ENCODE peak calls at places on chromosome 14, in four cellular contexts. One of them, this sample, is unnamed.
A peak's percentile ranks its signal among the peaks of the same experiment; 100 is the strongest.

GRCh38 chr14:99772371-99773283 is 20.6 kb upstream of the EML1 start:
- DNase-seq in BE2C: no peak
- DNase-seq in pancreas: no peak
- DNase-seq in neural progenitor cell: no peak
- DNase-seq in this sample: no peak

GRCh38 chr14:65332141-65332871 is 80.2 kb upstream of the FUT8 start:
- DNase-seq in BE2C: no peak
- DNase-seq in pancreas: no peak
- DNase-seq in neural progenitor cell: no peak
- DNase-seq in this sample: no peak

GRCh38 chr14:92503756-92504491 is 9.7 kb upstream of the RIN3 start:
- DNase-seq in BE2C: no peak
- DNase-seq in pancreas: no peak
- DNase-seq in neural progenitor cell: no peak
- DNase-seq in this sample: no peak

GRCh38 chr14:99522934-99523660 is 41.9 kb downstream of the CCNK start:
- DNase-seq in BE2C: peak; percentile 21
- DNase-seq in pancreas: peak; percentile 50
- DNase-seq in neural progenitor cell: peak; percentile 89
- DNase-seq in this sample: no peak

GRCh38 chr14:96581902-96582640 is 79.9 kb downstream of the PAPOLA start:
- DNase-seq in BE2C: no peak
- DNase-seq in pancreas: peak; percentile 6
- DNase-seq in neural progenitor cell: no peak
- DNase-seq in this sample: no peak

GRCh38 chr14:28294834-28295440 is 471.6 kb upstream of the FOXG1 start:
- DNase-seq in BE2C: no peak
- DNase-seq in pancreas: no peak
- DNase-seq in neural progenitor cell: peak; percentile 54
- DNase-seq in this sample: no peak

GRCh38 chr14:64556526-64556925 is 6.8 kb downstream of the PPP1R36 start:
- DNase-seq in BE2C: no peak
- DNase-seq in pancreas: no peak
- DNase-seq in neural progenitor cell: no peak
- DNase-seq in this sample: no peak

GRCh38 chr14:23063601-23064000 is 6.3 kb upstream of the CDH24 start:
- DNase-seq in BE2C: no peak
- DNase-seq in pancreas: no peak
- DNase-seq in neural progenitor cell: no peak
- DNase-seq in this sample: no peak

GRCh38 chr14:35515916-35516315 is 18.0 kb upstream of the INSM2 start:
- DNase-seq in BE2C: no peak
- DNase-seq in pancreas: no peak
- DNase-seq in neural progenitor cell: no peak
- DNase-seq in this sample: no peak

GRCh38 chr14:60350366-60350720 is 101.3 kb downstream of the PPM1A start:
- DNase-seq in BE2C: no peak
- DNase-seq in pancreas: no peak
- DNase-seq in neural progenitor cell: peak; percentile 66
- DNase-seq in this sample: no peak

GRCh38 chr14:101004954-101005353 is 101.4 kb upstream of the RTL1 start:
- DNase-seq in BE2C: no peak
- DNase-seq in pancreas: no peak
- DNase-seq in neural progenitor cell: no peak
- DNase-seq in this sample: no peak

GRCh38 chr14:23174266-23174665 is 9.2 kb downstream of the SLC7A8 start:
- DNase-seq in BE2C: no peak
- DNase-seq in pancreas: no peak
- DNase-seq in neural progenitor cell: no peak
- DNase-seq in this sample: no peak

GRCh38 chr14:73283592-73284379 is 46.5 kb downstream of the PAPLN start:
- DNase-seq in BE2C: no peak
- DNase-seq in pancreas: no peak
- DNase-seq in neural progenitor cell: peak; percentile 76
- DNase-seq in this sample: no peak

GRCh38 chr14:36767603-36768281 is 106.1 kb downstream of the PAX9 start:
- DNase-seq in BE2C: no peak
- DNase-seq in pancreas: no peak
- DNase-seq in neural progenitor cell: no peak
- DNase-seq in this sample: no peak

GRCh38 chr14:82388488-82388887 is 854.8 kb upstream of the SEL1L start:
- DNase-seq in BE2C: no peak
- DNase-seq in pancreas: no peak
- DNase-seq in neural progenitor cell: no peak
- DNase-seq in this sample: no peak

GRCh38 chr14:22829661-22830328 is at the start of gene MRPL52:
- DNase-seq in BE2C: peak; percentile 91
- DNase-seq in pancreas: peak; percentile 95
- DNase-seq in neural progenitor cell: peak; percentile 87
- DNase-seq in this sample: peak; percentile 91

DNA sequence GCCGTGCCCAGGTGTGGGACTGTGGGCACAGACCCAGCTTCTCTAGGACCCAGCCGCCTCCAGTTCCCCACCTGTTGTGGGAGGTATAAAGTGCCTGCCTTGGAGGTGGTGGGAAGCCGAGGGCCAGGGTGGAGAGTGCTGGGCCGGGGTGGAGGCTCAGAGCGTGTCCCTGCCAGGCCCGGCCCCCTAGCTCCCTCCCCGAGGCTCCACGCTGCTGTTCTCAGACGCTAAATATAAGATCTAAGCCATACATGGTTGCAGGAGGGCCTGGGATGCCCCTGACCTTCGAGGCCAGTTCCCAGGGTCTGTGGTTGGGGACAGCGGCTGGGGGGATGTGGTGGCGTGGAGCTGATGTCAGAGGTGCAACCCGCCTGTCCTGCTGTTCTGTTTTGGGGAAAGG is 10.8 kb downstream of the INF2 start:
- DNase-seq in BE2C: no peak
- DNase-seq in pancreas: no peak
- DNase-seq in neural progenitor cell: no peak
- DNase-seq in this sample: no peak
- H3K4me1 ChIP-seq in BE2C: no peaks in the 10 kb centered on the region
- H3K4me1 ChIP-seq in pancreas: no peaks in the 10 kb centered on the region
- H3K4me1 ChIP-seq in neural progenitor cell: peaks cover 6% of the 10 kb centered on the region
- H3K4me1 ChIP-seq in this sample: peaks cover 8% of the 10 kb centered on the region

DNA sequence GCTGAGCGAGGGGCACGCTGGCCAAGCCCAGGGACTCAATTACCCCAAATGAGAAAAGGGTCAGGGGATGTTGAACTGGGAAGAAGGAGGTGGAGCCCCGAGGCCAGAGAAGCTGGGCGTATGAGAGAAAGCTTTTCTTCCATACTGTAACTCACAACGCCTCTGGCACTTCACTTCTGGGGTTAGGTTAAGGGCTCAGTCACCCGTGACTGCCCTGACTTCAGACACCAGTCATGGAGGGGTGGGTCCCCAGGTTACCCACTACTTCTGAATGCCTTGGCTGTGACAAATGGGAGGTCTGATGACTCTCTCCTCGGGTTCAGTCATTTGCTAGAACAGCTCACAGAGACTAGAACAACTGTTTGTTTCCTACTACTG is 5.5 kb upstream of the GPR132 start:
- DNase-seq in BE2C: no peak
- DNase-seq in pancreas: no peak
- DNase-seq in neural progenitor cell: no peak
- DNase-seq in this sample: no peak
- H3K4me1 ChIP-seq in BE2C: peaks cover 5% of the 10 kb centered on the region
- H3K4me1 ChIP-seq in pancreas: no peaks in the 10 kb centered on the region
- H3K4me1 ChIP-seq in neural progenitor cell: peaks cover 16% of the 10 kb centered on the region
- H3K4me1 ChIP-seq in this sample: peaks cover 21% of the 10 kb centered on the region

DNA sequence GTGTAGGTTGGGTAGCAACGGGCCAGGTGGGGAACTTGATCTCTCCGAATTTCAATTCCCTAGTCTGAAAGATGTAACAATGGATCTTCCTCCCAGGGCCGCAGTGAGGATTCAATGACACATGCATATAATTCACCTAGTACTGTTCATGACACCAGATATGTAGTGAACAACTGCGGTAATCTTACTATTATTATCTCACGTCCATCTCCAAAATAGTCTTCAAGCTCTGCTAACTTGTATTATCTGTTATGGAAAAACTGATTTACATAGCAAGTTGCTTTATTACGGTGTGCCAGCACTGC is 26.4 kb downstream of the MOK start:
- DNase-seq in BE2C: no peak
- DNase-seq in pancreas: no peak
- DNase-seq in neural progenitor cell: no peak
- DNase-seq in this sample: no peak
- H3K4me1 ChIP-seq in BE2C: peaks cover 14% of the 10 kb centered on the region
- H3K4me1 ChIP-seq in pancreas: peaks cover 15% of the 10 kb centered on the region
- H3K4me1 ChIP-seq in neural progenitor cell: no peaks in the 10 kb centered on the region
- H3K4me1 ChIP-seq in this sample: no peaks in the 10 kb centered on the region

DNA sequence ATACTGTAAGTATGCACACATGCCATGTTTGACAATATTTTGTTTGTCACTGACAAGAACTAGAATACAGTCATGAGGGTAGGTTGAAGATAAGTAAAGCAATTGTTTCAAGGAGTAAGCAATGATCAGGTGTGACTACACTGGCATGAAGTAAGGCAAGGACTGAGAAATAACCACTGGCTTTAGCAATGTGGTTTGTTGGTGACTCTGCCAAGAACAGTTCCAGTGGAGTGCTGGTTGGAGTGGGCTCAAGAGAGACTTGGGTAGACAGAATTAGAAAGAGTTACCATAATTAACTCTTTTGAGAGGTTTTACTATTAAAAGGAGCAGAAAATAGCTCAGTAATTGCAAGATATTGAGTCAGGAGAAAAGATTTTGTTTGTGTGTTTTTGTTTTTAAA is 129.6 kb downstream of the GTF2A1 start:
- DNase-seq in BE2C: no peak
- DNase-seq in pancreas: no peak
- DNase-seq in neural progenitor cell: no peak
- DNase-seq in this sample: no peak
- H3K4me1 ChIP-seq in BE2C: no peaks in the 10 kb centered on the region
- H3K4me1 ChIP-seq in pancreas: no peaks in the 10 kb centered on the region
- H3K4me1 ChIP-seq in neural progenitor cell: peaks cover 7% of the 10 kb centered on the region
- H3K4me1 ChIP-seq in this sample: no peaks in the 10 kb centered on the region

DNA sequence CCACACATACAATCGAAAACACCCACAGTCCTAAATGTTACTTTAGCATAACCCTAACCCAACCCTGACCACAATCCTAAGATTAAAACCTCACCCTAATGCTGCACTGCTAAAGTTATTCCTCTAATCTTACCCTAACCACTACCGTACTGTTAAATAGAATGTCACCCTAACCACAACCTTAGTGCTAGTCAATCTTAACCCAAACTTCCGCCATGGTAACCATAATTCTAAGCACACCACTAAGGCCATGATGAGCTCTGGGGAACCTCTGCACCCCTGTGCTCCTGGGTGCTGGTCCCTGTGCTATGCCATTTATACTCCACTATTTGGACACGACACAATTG is 38.0 kb downstream of the LTBP2 start:
- DNase-seq in BE2C: no peak
- DNase-seq in pancreas: no peak
- DNase-seq in neural progenitor cell: no peak
- DNase-seq in this sample: no peak
- H3K4me1 ChIP-seq in BE2C: peaks cover 8% of the 10 kb centered on the region
- H3K4me1 ChIP-seq in pancreas: no peaks in the 10 kb centered on the region
- H3K4me1 ChIP-seq in neural progenitor cell: no peaks in the 10 kb centered on the region
- H3K4me1 ChIP-seq in this sample: no peaks in the 10 kb centered on the region